ENCODE peak calls at places on chromosomes 1 and 21, in ten cellular contexts. One of them, this sample, is unnamed. For H3K4me1 and H3K27me3, the result is how much of the 10 kb centered on the place peaks cover.

GRCh38 chr1:205922314-205922713 is 20.9 kb downstream of the SLC26A9 start:
- DNase-seq in colonic mucosa: no peak
- DNase-seq in testis: no peak
- DNase-seq in cardiac muscle cell: no peak
- DNase-seq in left ventricle myocardium inferior: no peak
- DNase-seq in adrenal gland: no peak
- DNase-seq in adipocyte: no peak
- DNase-seq in effector memory CD4-positive, alpha-beta T cell: no peak
- DNase-seq in gastrocnemius medialis: no peak
- DNase-seq in foreskin keratinocyte: no peak
- DNase-seq in this sample: no peak

GRCh38 chr21:31470896-31471694 is 127.0 kb upstream of the TIAM1 start:
- DNase-seq in testis: no peak
- DNase-seq in gastrocnemius medialis: no peak
- DNase-seq in adipocyte: no peak
- DNase-seq in colonic mucosa: no peak
- DNase-seq in cardiac muscle cell: no peak
- DNase-seq in left ventricle myocardium inferior: no peak
- DNase-seq in adrenal gland: no peak
- DNase-seq in effector memory CD4-positive, alpha-beta T cell: no peak
- DNase-seq in foreskin keratinocyte: no peak
- DNase-seq in this sample: no peak

GRCh38 chr1:155860939-155861496 is 1.7 kb downstream of the SYT11 start:
- DNase-seq in adrenal gland: no peak
- DNase-seq in adipocyte: no peak
- DNase-seq in colonic mucosa: no peak
- DNase-seq in testis: no peak
- DNase-seq in left ventricle myocardium inferior: no peak
- DNase-seq in foreskin keratinocyte: no peak
- DNase-seq in effector memory CD4-positive, alpha-beta T cell: no peak
- DNase-seq in cardiac muscle cell: no peak
- DNase-seq in gastrocnemius medialis: no peak
- DNase-seq in this sample: no peak

GRCh38 chr1:66256629-66257575 is 277.1 kb upstream of the SGIP1 start:
- DNase-seq in adrenal gland: no peak
- DNase-seq in gastrocnemius medialis: no peak
- DNase-seq in cardiac muscle cell: no peak
- DNase-seq in adipocyte: peak
- DNase-seq in colonic mucosa: no peak
- DNase-seq in foreskin keratinocyte: no peak
- DNase-seq in effector memory CD4-positive, alpha-beta T cell: no peak
- DNase-seq in testis: no peak
- DNase-seq in left ventricle myocardium inferior: no peak
- DNase-seq in this sample: no peak

GRCh38 chr1:193069748-193070394 is 10.5 kb downstream of the RO60 start:
- DNase-seq in foreskin keratinocyte: no peak
- DNase-seq in cardiac muscle cell: no peak
- DNase-seq in colonic mucosa: no peak
- DNase-seq in effector memory CD4-positive, alpha-beta T cell: no peak
- DNase-seq in gastrocnemius medialis: no peak
- DNase-seq in testis: no peak
- DNase-seq in adipocyte: peak
- DNase-seq in left ventricle myocardium inferior: no peak
- DNase-seq in adrenal gland: no peak
- DNase-seq in this sample: no peak

GRCh38 chr1:240611619-240612490 is at the start of gene GREM2:
- DNase-seq in adrenal gland: peak
- DNase-seq in foreskin keratinocyte: peak
- DNase-seq in colonic mucosa: peak
- DNase-seq in left ventricle myocardium inferior: no peak
- DNase-seq in adipocyte: peak
- DNase-seq in gastrocnemius medialis: no peak
- DNase-seq in testis: peak
- DNase-seq in effector memory CD4-positive, alpha-beta T cell: peak
- DNase-seq in cardiac muscle cell: peak
- DNase-seq in this sample: peak

GRCh38 chr1:175036476-175036875 is 13.3 kb upstream of the MRPS14 start:
- DNase-seq in gastrocnemius medialis: no peak
- DNase-seq in effector memory CD4-positive, alpha-beta T cell: no peak
- DNase-seq in cardiac muscle cell: no peak
- DNase-seq in foreskin keratinocyte: no peak
- DNase-seq in left ventricle myocardium inferior: no peak
- DNase-seq in adrenal gland: no peak
- DNase-seq in colonic mucosa: no peak
- DNase-seq in testis: no peak
- DNase-seq in adipocyte: no peak
- DNase-seq in this sample: no peak

GRCh38 chr1:209199371-209199770 is 384.1 kb upstream of the CAMK1G start:
- DNase-seq in cardiac muscle cell: no peak
- DNase-seq in adipocyte: no peak
- DNase-seq in effector memory CD4-positive, alpha-beta T cell: no peak
- DNase-seq in gastrocnemius medialis: no peak
- DNase-seq in colonic mucosa: no peak
- DNase-seq in foreskin keratinocyte: no peak
- DNase-seq in left ventricle myocardium inferior: no peak
- DNase-seq in adrenal gland: no peak
- DNase-seq in testis: peak
- DNase-seq in this sample: no peak

GRCh38 chr1:212315907-212316306 is 30.7 kb downstream of the PPP2R5A start:
- DNase-seq in left ventricle myocardium inferior: no peak
- DNase-seq in effector memory CD4-positive, alpha-beta T cell: no peak
- DNase-seq in foreskin keratinocyte: no peak
- DNase-seq in testis: no peak
- DNase-seq in adrenal gland: no peak
- DNase-seq in adipocyte: peak
- DNase-seq in cardiac muscle cell: no peak
- DNase-seq in gastrocnemius medialis: no peak
- DNase-seq in colonic mucosa: peak
- DNase-seq in this sample: peak

GRCh38 chr1:17673335-17674075 is 81.6 kb upstream of the ACTL8 start:
- DNase-seq in gastrocnemius medialis: no peak
- DNase-seq in testis: no peak
- DNase-seq in cardiac muscle cell: no peak
- DNase-seq in adipocyte: no peak
- DNase-seq in left ventricle myocardium inferior: no peak
- DNase-seq in effector memory CD4-positive, alpha-beta T cell: no peak
- DNase-seq in foreskin keratinocyte: no peak
- DNase-seq in colonic mucosa: no peak
- DNase-seq in adrenal gland: no peak
- DNase-seq in this sample: no peak

GRCh38 chr1:10267319-10267718 is 56.9 kb downstream of the KIF1B start:
- DNase-seq in cardiac muscle cell: no peak
- DNase-seq in colonic mucosa: no peak
- DNase-seq in adrenal gland: no peak
- DNase-seq in left ventricle myocardium inferior: no peak
- DNase-seq in testis: no peak
- DNase-seq in effector memory CD4-positive, alpha-beta T cell: no peak
- DNase-seq in foreskin keratinocyte: no peak
- DNase-seq in adipocyte: no peak
- DNase-seq in gastrocnemius medialis: no peak
- DNase-seq in this sample: no peak

GRCh38 chr1:54407201-54407956 is 1.2 kb upstream of the SSBP3 start:
- DNase-seq in left ventricle myocardium inferior: peak
- DNase-seq in foreskin keratinocyte: peak
- DNase-seq in colonic mucosa: peak
- DNase-seq in testis: peak
- DNase-seq in effector memory CD4-positive, alpha-beta T cell: peak
- DNase-seq in gastrocnemius medialis: peak
- DNase-seq in cardiac muscle cell: peak
- DNase-seq in adipocyte: peak
- DNase-seq in adrenal gland: peak
- DNase-seq in this sample: peak

GRCh38 chr1:20194770-20195463 is 8.6 kb upstream of the PLA2G2C start:
- DNase-seq in gastrocnemius medialis: peak
- DNase-seq in left ventricle myocardium inferior: peak
- DNase-seq in effector memory CD4-positive, alpha-beta T cell: peak
- DNase-seq in adrenal gland: peak
- DNase-seq in foreskin keratinocyte: no peak
- DNase-seq in adipocyte: peak
- DNase-seq in testis: peak
- DNase-seq in cardiac muscle cell: peak
- DNase-seq in colonic mucosa: peak
- DNase-seq in this sample: peak

GRCh38 chr1:222896630-222897526 is 82.0 kb downstream of the DISP1 start:
- DNase-seq in cardiac muscle cell: no peak
- DNase-seq in effector memory CD4-positive, alpha-beta T cell: no peak
- DNase-seq in colonic mucosa: no peak
- DNase-seq in adrenal gland: no peak
- DNase-seq in left ventricle myocardium inferior: no peak
- DNase-seq in foreskin keratinocyte: no peak
- DNase-seq in testis: no peak
- DNase-seq in adipocyte: no peak
- DNase-seq in gastrocnemius medialis: no peak
- DNase-seq in this sample: no peak

GRCh38 chr1:111535256-111536191 is 32.1 kb upstream of the ADORA3 start:
- DNase-seq in adipocyte: no peak
- DNase-seq in effector memory CD4-positive, alpha-beta T cell: no peak
- DNase-seq in colonic mucosa: no peak
- DNase-seq in foreskin keratinocyte: no peak
- DNase-seq in testis: no peak
- DNase-seq in gastrocnemius medialis: no peak
- DNase-seq in cardiac muscle cell: no peak
- DNase-seq in adrenal gland: no peak
- DNase-seq in left ventricle myocardium inferior: no peak
- DNase-seq in this sample: no peak

GRCh38 chr1:90924982-90925381 is 96.9 kb downstream of the ZNF644 start:
- DNase-seq in effector memory CD4-positive, alpha-beta T cell: no peak
- DNase-seq in adrenal gland: no peak
- DNase-seq in testis: no peak
- DNase-seq in left ventricle myocardium inferior: no peak
- DNase-seq in adipocyte: no peak
- DNase-seq in gastrocnemius medialis: no peak
- DNase-seq in colonic mucosa: no peak
- DNase-seq in cardiac muscle cell: peak
- DNase-seq in foreskin keratinocyte: no peak
- DNase-seq in this sample: no peak

GRCh38 chr21:38424333-38424732 is 73.9 kb downstream of the ERG start:
- DNase-seq in cardiac muscle cell: peak
- DNase-seq in colonic mucosa: no peak
- DNase-seq in left ventricle myocardium inferior: no peak
- DNase-seq in testis: no peak
- DNase-seq in gastrocnemius medialis: no peak
- DNase-seq in adipocyte: no peak
- DNase-seq in effector memory CD4-positive, alpha-beta T cell: no peak
- DNase-seq in foreskin keratinocyte: no peak
- DNase-seq in adrenal gland: no peak
- DNase-seq in this sample: no peak

GRCh38 chr1:173489929-173490328 is 12.8 kb downstream of the PRDX6 start:
- DNase-seq in left ventricle myocardium inferior: no peak
- DNase-seq in effector memory CD4-positive, alpha-beta T cell: no peak
- DNase-seq in gastrocnemius medialis: no peak
- DNase-seq in cardiac muscle cell: no peak
- DNase-seq in colonic mucosa: no peak
- DNase-seq in adipocyte: no peak
- DNase-seq in testis: no peak
- DNase-seq in adrenal gland: no peak
- DNase-seq in foreskin keratinocyte: no peak
- DNase-seq in this sample: no peak

GRCh38 chr21:31364265-31364945 is 20.3 kb upstream of the TIAM1 start:
- DNase-seq in adrenal gland: no peak
- DNase-seq in effector memory CD4-positive, alpha-beta T cell: no peak
- DNase-seq in adipocyte: no peak
- DNase-seq in gastrocnemius medialis: no peak
- DNase-seq in cardiac muscle cell: no peak
- DNase-seq in testis: no peak
- DNase-seq in colonic mucosa: no peak
- DNase-seq in left ventricle myocardium inferior: no peak
- DNase-seq in foreskin keratinocyte: no peak
- DNase-seq in this sample: no peak

GRCh38 chr1:218482683-218483082 is 137.5 kb downstream of the TGFB2 start:
- DNase-seq in cardiac muscle cell: no peak
- DNase-seq in gastrocnemius medialis: no peak
- DNase-seq in foreskin keratinocyte: no peak
- DNase-seq in adipocyte: peak
- DNase-seq in colonic mucosa: no peak
- DNase-seq in effector memory CD4-positive, alpha-beta T cell: no peak
- DNase-seq in testis: no peak
- DNase-seq in adrenal gland: no peak
- DNase-seq in left ventricle myocardium inferior: no peak
- DNase-seq in this sample: no peak
- H3K4me1 ChIP-seq in cardiac muscle cell: under half
- H3K4me1 ChIP-seq in gastrocnemius medialis: under half
- H3K4me1 ChIP-seq in foreskin keratinocyte: under half
- H3K4me1 ChIP-seq in adipocyte: under half
- H3K4me1 ChIP-seq in colonic mucosa: under half
- H3K4me1 ChIP-seq in effector memory CD4-positive, alpha-beta T cell: under half
- H3K4me1 ChIP-seq in testis: under half
- H3K4me1 ChIP-seq in adrenal gland: under half
- H3K4me1 ChIP-seq in left ventricle myocardium inferior: under half
- H3K4me1 ChIP-seq in this sample: under half

GRCh38 chr1:3364983-3365382 is 89.5 kb upstream of the ARHGEF16 start:
- DNase-seq in cardiac muscle cell: no peak
- DNase-seq in gastrocnemius medialis: no peak
- DNase-seq in colonic mucosa: no peak
- DNase-seq in left ventricle myocardium inferior: no peak
- DNase-seq in adipocyte: no peak
- DNase-seq in effector memory CD4-positive, alpha-beta T cell: no peak
- DNase-seq in foreskin keratinocyte: no peak
- DNase-seq in adrenal gland: no peak
- DNase-seq in testis: no peak
- DNase-seq in this sample: no peak
- H3K27me3 ChIP-seq in cardiac muscle cell: under half
- H3K27me3 ChIP-seq in gastrocnemius medialis: under half
- H3K27me3 ChIP-seq in colonic mucosa: under half
- H3K27me3 ChIP-seq in left ventricle myocardium inferior: under half
- H3K27me3 ChIP-seq in adipocyte: under half
- H3K27me3 ChIP-seq in effector memory CD4-positive, alpha-beta T cell: under half
- H3K27me3 ChIP-seq in foreskin keratinocyte: under half
- H3K27me3 ChIP-seq in adrenal gland: under half
- H3K27me3 ChIP-seq in testis: under half
- H3K27me3 ChIP-seq in this sample: under half

GRCh38 chr21:42225571-42226155 is 6.7 kb downstream of the ABCG1 start:
- DNase-seq in colonic mucosa: peak
- DNase-seq in foreskin keratinocyte: no peak
- DNase-seq in cardiac muscle cell: no peak
- DNase-seq in effector memory CD4-positive, alpha-beta T cell: no peak
- DNase-seq in left ventricle myocardium inferior: no peak
- DNase-seq in adrenal gland: peak
- DNase-seq in adipocyte: no peak
- DNase-seq in testis: no peak
- DNase-seq in gastrocnemius medialis: no peak
- DNase-seq in this sample: peak
- H3K4me1 ChIP-seq in colonic mucosa: under half
- H3K4me1 ChIP-seq in foreskin keratinocyte: under half
- H3K4me1 ChIP-seq in cardiac muscle cell: under half
- H3K4me1 ChIP-seq in effector memory CD4-positive, alpha-beta T cell: under half
- H3K4me1 ChIP-seq in left ventricle myocardium inferior: half or more
- H3K4me1 ChIP-seq in adrenal gland: under half
- H3K4me1 ChIP-seq in adipocyte: under half
- H3K4me1 ChIP-seq in testis: under half
- H3K4me1 ChIP-seq in gastrocnemius medialis: under half
- H3K4me1 ChIP-seq in this sample: under half

DNA sequence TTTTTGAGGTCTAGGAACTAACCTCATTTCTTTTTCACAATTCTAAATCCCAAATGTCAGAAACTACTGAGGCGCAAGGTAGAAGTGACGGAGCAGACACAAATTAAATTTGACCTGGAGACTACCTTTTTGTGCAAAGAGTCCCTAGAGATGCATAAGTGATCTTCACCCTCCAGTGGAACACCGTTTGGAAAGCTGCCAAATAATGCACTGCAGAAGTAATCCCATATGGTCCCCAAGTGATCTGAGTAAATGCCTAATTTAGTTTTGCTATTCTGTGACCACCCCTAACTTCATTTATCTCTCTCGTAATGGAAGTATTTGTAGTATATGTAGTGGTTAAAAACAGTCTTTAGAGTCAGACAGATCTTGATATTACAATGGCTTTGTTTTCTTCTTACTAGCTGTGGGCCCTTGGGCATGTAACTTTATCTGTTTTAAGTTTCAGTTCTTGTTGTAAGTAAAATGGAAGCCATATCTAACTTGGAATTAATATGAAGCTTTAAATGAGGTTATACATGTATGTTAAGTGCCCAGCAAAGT is 70.4 kb upstream of the IPO9 start:
- DNase-seq in adrenal gland: no peak
- DNase-seq in adipocyte: no peak
- DNase-seq in effector memory CD4-positive, alpha-beta T cell: no peak
- DNase-seq in gastrocnemius medialis: no peak
- DNase-seq in colonic mucosa: no peak
- DNase-seq in cardiac muscle cell: no peak
- DNase-seq in foreskin keratinocyte: no peak
- DNase-seq in testis: no peak
- DNase-seq in left ventricle myocardium inferior: no peak
- DNase-seq in this sample: no peak
- H3K27me3 ChIP-seq in adrenal gland: under half
- H3K27me3 ChIP-seq in adipocyte: under half
- H3K27me3 ChIP-seq in effector memory CD4-positive, alpha-beta T cell: under half
- H3K27me3 ChIP-seq in gastrocnemius medialis: under half
- H3K27me3 ChIP-seq in colonic mucosa: under half
- H3K27me3 ChIP-seq in cardiac muscle cell: under half
- H3K27me3 ChIP-seq in foreskin keratinocyte: under half
- H3K27me3 ChIP-seq in testis: under half
- H3K27me3 ChIP-seq in left ventricle myocardium inferior: under half
- H3K27me3 ChIP-seq in this sample: under half